ENCODE peak calls at places on chromosomes 6 and 20, in eight cellular contexts. Q is DND-41, K is dorsolateral prefrontal cortex, T is right cardiac atrium, D is hepatocyte, J is body of pancreas, V is neural progenitor cell, R is fibroblast of lung. X is an unnamed sample.

GRCh38 chr6:105892577-105893262 is 193.4 kb upstream of the PRDM1 start:
- DNase-seq in Q (peak; percentile 40), K (no peak), T (no peak), D (peak; percentile 20), J (peak; percentile 70), V (no peak), R (no peak), X (no peak)

GRCh38 chr6:120077489-120077888 is 727.9 kb upstream of the MAN1A1 start:
- DNase-seq in Q (no peak), K (no peak), T (no peak), D (peak; percentile 46), J (no peak), V (peak; percentile 53), R (peak; percentile 15), X (no peak)

GRCh38 chr6:170177383-170178265 is 113.3 kb downstream of the DLL1 start:
- DNase-seq in Q (no peak), K (no peak), T (peak; percentile 55), D (no peak), J (peak; percentile 24), V (no peak), R (no peak), X (no peak)

GRCh38 chr6:121055572-121056163 is 278.6 kb downstream of the TBC1D32 start:
- DNase-seq in Q (peak; percentile 11), K (no peak), T (no peak), D (peak; percentile 71), J (no peak), V (peak; percentile 59), R (peak; percentile 65), X (peak; percentile 61)

GRCh38 chr20:40563296-40563950 is 125.6 kb downstream of the MAFB start:
- DNase-seq in Q (no peak), K (no peak), T (peak; percentile 74), D (peak; percentile 44), J (peak; percentile 38), V (no peak), R (peak; percentile 85), X (peak; percentile 23)

GRCh38 chr6:34792605-34793500 is 970 bp downstream of the BLTP3A start:
- DNase-seq in Q (no peak), K (peak; percentile 20), T (no peak), D (peak; percentile 54), J (peak; percentile 61), V (peak; percentile 39), R (peak; percentile 74), X (peak; percentile 82)

GRCh38 chr20:48690888-48691287 is 136.9 kb downstream of the PREX1 start:
- DNase-seq in Q (no peak), K (peak; percentile 60), T (no peak), D (no peak), J (no peak), V (no peak), R (peak; percentile 71), X (no peak)

GRCh38 chr20:63908008-63908682 is 13.2 kb downstream of the DNAJC5 start:
- DNase-seq in Q (no peak), K (no peak), T (no peak), D (peak; percentile 49), J (no peak), V (no peak), R (no peak), X (peak; percentile 76)

GRCh38 chr6:35017461-35018183 is 123.5 kb downstream of the TCP11 start:
- DNase-seq in Q (no peak), K (no peak), T (peak; percentile 82), D (no peak), J (no peak), V (no peak), R (peak; percentile 62), X (no peak)

GRCh38 chr20:7637184-7637583 is 303.1 kb downstream of the HAO1 start:
- DNase-seq in Q (peak; percentile 8), K (no peak), T (no peak), D (no peak), J (no peak), V (no peak), R (no peak), X (no peak)

GRCh38 chr6:72535124-72535523 is 86.7 kb upstream of the KCNQ5 start:
- DNase-seq in Q (no peak), K (no peak), T (no peak), D (no peak), J (no peak), V (no peak), R (no peak), X (no peak)

GRCh38 chr6:106446287-106446885 is 85.9 kb downstream of the CRYBG1 start:
- DNase-seq in Q (no peak), K (no peak), T (no peak), D (no peak), J (no peak), V (no peak), R (peak; percentile 39), X (peak; percentile 20)

GRCh38 chr6:68237205-68237604 is 397.9 kb upstream of the ADGRB3 start:
- DNase-seq in Q (no peak), K (no peak), T (no peak), D (no peak), J (no peak), V (no peak), R (no peak), X (no peak)

GRCh38 chr20:43507150-43508080 is at the start of gene L3MBTL1:
- DNase-seq in Q (no peak), K (peak; percentile 27), T (peak; percentile 75), D (peak; percentile 87), J (peak; percentile 67), V (peak; percentile 88), R (peak; percentile 27), X (peak; percentile 33)

GRCh38 chr6:23388239-23388803 is 737.7 kb upstream of the NRSN1 start:
- DNase-seq in Q (no peak), K (no peak), T (no peak), D (no peak), J (no peak), V (no peak), R (no peak), X (no peak)

GRCh38 chr20:46772901-46773300 is 63.5 kb downstream of the SLC2A10 start:
- DNase-seq in Q (no peak), K (no peak), T (no peak), D (peak; percentile 18), J (no peak), V (peak; percentile 34), R (no peak), X (no peak)

GRCh38 chr6:71383476-71383875 is 94.9 kb downstream of the OGFRL1 start:
- DNase-seq in Q (no peak), K (no peak), T (no peak), D (no peak), J (no peak), V (no peak), R (no peak), X (no peak)

GRCh38 chr6:130435181-130435580 is 69.4 kb downstream of the TMEM200A start:
- DNase-seq in Q (no peak), K (no peak), T (no peak), D (no peak), J (no peak), V (no peak), R (no peak), X (no peak)

GRCh38 chr20:51800132-51800721 is 2.1 kb downstream of the SALL4 start:
- DNase-seq in Q (no peak), K (peak; percentile 18), T (peak; percentile 78), D (peak; percentile 90), J (peak; percentile 74), V (peak; percentile 93), R (peak; percentile 39), X (peak; percentile 35)

DNA sequence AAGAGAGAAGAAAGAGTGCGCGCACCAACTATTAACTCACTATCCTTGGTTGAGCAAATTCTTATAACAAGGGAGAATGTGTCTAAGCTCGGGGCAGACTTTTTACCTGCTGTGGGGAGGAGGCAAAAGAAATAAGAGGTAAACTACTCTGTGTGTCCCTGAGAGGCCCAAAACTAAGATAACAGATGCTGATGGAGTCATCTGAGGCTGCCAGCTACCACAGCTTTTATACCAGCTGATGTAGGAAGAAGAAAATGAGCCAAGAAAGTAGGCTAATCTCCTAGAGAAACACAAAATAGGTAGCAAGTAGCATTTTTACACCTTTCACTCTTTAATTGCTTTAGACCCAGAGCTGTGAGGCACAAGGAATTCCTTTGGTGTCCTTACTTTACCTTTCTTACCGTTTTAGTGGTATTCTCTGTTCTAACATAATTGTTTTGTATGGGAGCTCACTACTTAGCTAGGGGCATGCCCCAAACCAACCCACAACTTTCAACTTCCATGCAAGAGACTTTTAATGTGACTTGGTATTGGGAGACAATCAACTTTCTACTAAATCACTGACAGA is 27.8 kb upstream of the PIM1 start:
- DNase-seq in Q (no peak), K (no peak), T (no peak), D (no peak), J (no peak), V (no peak), R (no peak), X (no peak)
- H3K4me3 ChIP-seq in Q (no peak overlapping the region), K (no peak overlapping the region), T (no peak overlapping the region), D (no peak overlapping the region), J (no peak overlapping the region), V (peak overlapping the region; percentile 20), R (no peak overlapping the region), X (no peak overlapping the region)

DNA sequence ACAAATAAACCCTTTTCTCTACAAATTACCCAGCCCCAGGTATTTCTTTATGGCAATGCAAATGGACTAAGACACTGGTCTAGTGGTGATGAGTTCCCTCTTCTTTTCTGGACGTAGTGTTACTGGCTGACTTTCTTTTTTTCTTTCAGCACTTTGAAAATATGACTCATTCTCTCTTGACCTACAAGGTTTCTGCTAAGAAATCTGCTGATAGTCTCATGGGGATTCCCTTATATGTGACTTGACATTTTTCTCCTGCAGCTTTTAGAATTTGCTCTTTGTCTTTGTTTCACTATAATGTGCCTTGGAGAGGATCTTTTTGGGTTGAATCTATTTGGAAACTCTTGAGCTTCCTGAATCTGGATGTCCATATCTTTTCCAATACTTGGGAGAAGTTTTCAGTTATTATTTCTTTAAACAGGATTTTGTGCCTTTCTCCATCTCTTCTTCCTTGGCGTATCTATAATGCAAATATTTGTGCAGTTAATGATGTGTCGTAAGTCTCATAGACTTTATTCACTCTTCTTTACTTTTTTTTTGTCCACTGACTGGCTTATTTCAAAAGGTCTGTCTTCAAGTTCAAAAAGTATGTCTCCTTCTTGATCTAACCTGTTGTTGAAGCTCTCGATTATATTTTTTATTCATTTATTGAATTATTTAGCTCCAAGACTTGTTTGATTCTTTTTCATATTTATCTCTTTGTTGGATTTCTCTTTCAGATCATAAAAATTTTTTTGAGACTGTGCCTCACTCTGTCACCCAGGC is 42.2 kb upstream of the TPD52L1 start:
- DNase-seq in Q (no peak), K (no peak), T (no peak), D (no peak), J (no peak), V (no peak), R (no peak), X (no peak)
- H3K4me3 ChIP-seq in Q (no peak overlapping the region), K (no peak overlapping the region), T (no peak overlapping the region), D (no peak overlapping the region), J (no peak overlapping the region), V (no peak overlapping the region), R (no peak overlapping the region), X (no peak overlapping the region)

GRCh38 chr20:18739785-18740184 is 73.8 kb upstream of the SCP2D1 start:
- DNase-seq in Q (no peak), K (peak; percentile 21), T (no peak), D (peak; percentile 63), J (no peak), V (peak; percentile 48), R (peak; percentile 96), X (peak; percentile 98)
- H3K4me3 ChIP-seq in Q (no peak overlapping the region), K (peak overlapping the region; percentile 12), T (no peak overlapping the region), D (no peak overlapping the region), J (no peak overlapping the region), V (no peak overlapping the region), R (peak overlapping the region; percentile 20), X (peak overlapping the region; percentile 12)

DNA sequence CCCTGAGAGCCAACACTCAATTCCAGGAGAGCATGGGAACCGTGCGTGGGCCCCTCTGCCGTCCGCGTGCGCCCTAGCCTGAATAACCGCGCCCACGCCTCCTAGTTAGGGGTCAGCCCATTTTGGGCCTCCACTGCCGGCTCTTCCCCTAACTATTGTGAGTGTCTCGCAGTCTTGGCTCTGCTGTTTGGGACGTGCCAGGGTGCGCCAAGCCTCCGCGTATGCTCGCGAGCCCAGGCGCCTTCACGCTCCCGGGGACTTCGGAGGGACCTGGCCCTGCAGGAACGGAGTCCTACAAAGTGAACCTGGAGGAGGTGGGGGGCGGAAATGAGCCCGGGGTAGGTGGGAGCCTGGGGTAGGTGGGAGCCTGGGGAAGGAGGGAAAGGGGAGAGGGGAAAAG is 813 bp upstream of the GCM2 start:
- DNase-seq in Q (no peak), K (no peak), T (peak; percentile 53), D (peak; percentile 5), J (no peak), V (peak; percentile 54), R (no peak), X (no peak)
- H3K4me3 ChIP-seq in Q (no peak overlapping the region), K (no peak overlapping the region), T (no peak overlapping the region), D (no peak overlapping the region), J (no peak overlapping the region), V (peak overlapping the region; percentile 40), R (no peak overlapping the region), X (no peak overlapping the region)